ENCODE peak calls at places on chromosomes 5 and 9, in five cellular contexts. K is HFFc6; Z is stromal cell of bone marrow; P is fibroblast of the aortic adventitia; C is CD8-positive, alpha-beta memory T cell. H is an unnamed sample.

GRCh38 chr9:71331603-71332002 is 210.2 kb upstream of the TRPM3 start:
- DNase-seq in Z (no peak), C (no peak), P (no peak), K (no peak), H (no peak)

GRCh38 chr9:136847065-136847826 is 2.0 kb upstream of the PHPT1 start:
- DNase-seq in C (no peak), P (peak), Z (no peak), K (no peak), H (no peak)

GRCh38 chr9:134134949-134135342 is 936 bp upstream of the WDR5 start:
- DNase-seq in Z (no peak), P (peak), C (no peak), K (no peak), H (no peak)

GRCh38 chr5:63820557-63820956 is 141.7 kb downstream of the HTR1A start:
- DNase-seq in C (no peak), P (no peak), Z (no peak), K (no peak), H (no peak)

GRCh38 chr9:29213374-29214161 is 1640.3 kb upstream of the C9orf72 start:
- DNase-seq in Z (no peak), P (no peak), C (no peak), K (no peak), H (no peak)

GRCh38 chr9:6441269-6441668 is 28.3 kb downstream of the UHRF2 start:
- DNase-seq in K (no peak), Z (peak), C (no peak), P (peak), H (no peak)

GRCh38 chr5:11903614-11904269 is 504 bp downstream of the CTNND2 start:
- DNase-seq in K (no peak), P (no peak), C (no peak), Z (no peak), H (no peak)

GRCh38 chr5:27797220-27797619 is 758.8 kb upstream of the CDH9 start:
- DNase-seq in K (no peak), Z (no peak), C (no peak), P (no peak), H (no peak)

GRCh38 chr9:95880011-95880690 is 4.7 kb downstream of the ERCC6L2 start:
- DNase-seq in Z (peak), P (peak), K (peak), C (no peak), H (no peak)

GRCh38 chr9:135023389-135023788 is 64.1 kb upstream of the OLFM1 start:
- DNase-seq in P (no peak), K (peak), C (no peak), Z (no peak), H (no peak)

GRCh38 chr9:130682490-130683121 is 11.0 kb upstream of the EXOSC2 start:
- DNase-seq in K (peak), C (peak), Z (peak), P (peak), H (peak)

GRCh38 chr5:81070561-81070960 is 110.4 kb downstream of the RASGRF2 start:
- DNase-seq in C (no peak), Z (no peak), K (no peak), P (no peak), H (no peak)

GRCh38 chr5:52735139-52735538 is 52.6 kb upstream of the ITGA1 start:
- DNase-seq in P (no peak), C (no peak), Z (no peak), K (peak), H (no peak)

GRCh38 chr5:64140018-64140417 is 25.6 kb upstream of the RNF180 start:
- DNase-seq in Z (no peak), C (no peak), K (no peak), P (no peak), H (no peak)

GRCh38 chr9:89536145-89536574 is 38.2 kb upstream of the SEMA4D start:
- DNase-seq in C (no peak), P (no peak), Z (no peak), K (no peak), H (no peak)

GRCh38 chr5:162209005-162209605 is 141.5 kb downstream of the GABRG2 start:
- DNase-seq in P (no peak), K (no peak), Z (no peak), C (no peak), H (no peak)

GRCh38 chr5:167696558-167697314 is 594.7 kb upstream of the WWC1 start:
- DNase-seq in C (no peak), K (no peak), Z (no peak), P (no peak), H (no peak)

GRCh38 chr9:14677872-14678271 is 15.4 kb downstream of the ZDHHC21 start:
- DNase-seq in Z (no peak), K (no peak), C (no peak), P (no peak), H (no peak)

GRCh38 chr5:146345578-146346366 is 7.1 kb downstream of the POU4F3 start:
- DNase-seq in K (no peak), C (no peak), Z (no peak), P (no peak), H (no peak)

GRCh38 chr9:108569624-108570023 is 286.2 kb downstream of the ACTL7B start:
- DNase-seq in P (peak), Z (peak), C (no peak), K (peak), H (no peak)

GRCh38 chr9:90099262-90099982 is 494.6 kb downstream of the GADD45G start:
- DNase-seq in P (peak), C (no peak), Z (no peak), K (no peak), H (no peak)

GRCh38 chr9:20898885-20899554 is 132.4 kb downstream of the HACD4 start:
- DNase-seq in K (peak), C (no peak), Z (peak), P (peak), H (no peak)

GRCh38 chr9:96781552-96781951 is 3.7 kb upstream of the ZNF510 start:
- DNase-seq in P (no peak), K (no peak), Z (no peak), C (no peak), H (no peak)

GRCh38 chr9:135315572-135315971 is 164.0 kb upstream of the PPP1R26 start:
- DNase-seq in Z (no peak), P (no peak), C (no peak), K (no peak), H (no peak)

GRCh38 chr5:122121782-122122465 is 7.4 kb upstream of the ZNF474 start:
- DNase-seq in P (no peak), C (no peak), K (no peak), Z (no peak), H (no peak)

GRCh38 chr9:107905313-107906027 is 415.9 kb upstream of the KLF4 start:
- DNase-seq in C (no peak), P (peak), K (no peak), Z (no peak), H (no peak)

GRCh38 chr9:4393806-4394523 is 94.1 kb upstream of the GLIS3 start:
- DNase-seq in P (no peak), C (no peak), Z (no peak), K (no peak), H (no peak)

H was measured in activated effector memory CD4-positive, alpha-beta T cell treated with Interleukin-2 at 50 U/mL for 16 hours.